ENCODE peak calls at places on chromosomes 13 and 19, in eight cellular contexts. One of them, this sample, is unnamed.

GRCh38 chr13:101979825-101980224 is 422.0 kb downstream of the FGF14 start:
- DNase-seq in CD4-positive, alpha-beta T cell: no peak
- DNase-seq in keratinocyte: no peak
- DNase-seq in M059J: no peak
- DNase-seq in tibial artery: no peak
- DNase-seq in upper lobe of right lung: no peak
- DNase-seq in EH: no peak
- DNase-seq in hepatic stellate cell: no peak
- DNase-seq in this sample: no peak

GRCh38 chr19:55483681-55484361 is 1.2 kb upstream of the NAT14 start:
- DNase-seq in CD4-positive, alpha-beta T cell: no peak
- DNase-seq in keratinocyte: no peak
- DNase-seq in M059J: no peak
- DNase-seq in tibial artery: no peak
- DNase-seq in upper lobe of right lung: no peak
- DNase-seq in EH: no peak
- DNase-seq in hepatic stellate cell: no peak
- DNase-seq in this sample: peak

GRCh38 chr19:17346109-17346671 is 8.8 kb downstream of the GTPBP3 start:
- DNase-seq in CD4-positive, alpha-beta T cell: peak
- DNase-seq in keratinocyte: no peak
- DNase-seq in M059J: peak
- DNase-seq in tibial artery: peak
- DNase-seq in upper lobe of right lung: peak
- DNase-seq in EH: peak
- DNase-seq in hepatic stellate cell: peak
- DNase-seq in this sample: peak

GRCh38 chr19:16467581-16467980 is 4.2 kb downstream of the EPS15L1 start:
- DNase-seq in CD4-positive, alpha-beta T cell: no peak
- DNase-seq in keratinocyte: no peak
- DNase-seq in M059J: no peak
- DNase-seq in tibial artery: no peak
- DNase-seq in upper lobe of right lung: no peak
- DNase-seq in EH: no peak
- DNase-seq in hepatic stellate cell: no peak
- DNase-seq in this sample: no peak

GRCh38 chr19:33040994-33041827 is 23.5 kb downstream of the RHPN2 start:
- DNase-seq in CD4-positive, alpha-beta T cell: no peak
- DNase-seq in keratinocyte: no peak
- DNase-seq in M059J: peak
- DNase-seq in tibial artery: no peak
- DNase-seq in upper lobe of right lung: no peak
- DNase-seq in EH: peak
- DNase-seq in hepatic stellate cell: no peak
- DNase-seq in this sample: no peak

GRCh38 chr13:99043700-99044300 is 65.9 kb upstream of the DOCK9 start:
- DNase-seq in CD4-positive, alpha-beta T cell: no peak
- DNase-seq in keratinocyte: no peak
- DNase-seq in M059J: peak
- DNase-seq in tibial artery: no peak
- DNase-seq in upper lobe of right lung: no peak
- DNase-seq in EH: peak
- DNase-seq in hepatic stellate cell: no peak
- DNase-seq in this sample: no peak

GRCh38 chr19:18435848-18436631 is 1.9 kb downstream of the ISYNA1 start:
- DNase-seq in CD4-positive, alpha-beta T cell: no peak
- DNase-seq in keratinocyte: no peak
- DNase-seq in M059J: no peak
- DNase-seq in tibial artery: no peak
- DNase-seq in upper lobe of right lung: no peak
- DNase-seq in EH: no peak
- DNase-seq in hepatic stellate cell: no peak
- DNase-seq in this sample: no peak

GRCh38 chr19:6753178-6754031 is 13.8 kb downstream of the SH2D3A start:
- DNase-seq in CD4-positive, alpha-beta T cell: peak
- DNase-seq in keratinocyte: no peak
- DNase-seq in M059J: peak
- DNase-seq in tibial artery: peak
- DNase-seq in upper lobe of right lung: peak
- DNase-seq in EH: peak
- DNase-seq in hepatic stellate cell: peak
- DNase-seq in this sample: peak

GRCh38 chr19:42471554-42472249 is 29.0 kb upstream of the CXCL17 start:
- DNase-seq in CD4-positive, alpha-beta T cell: no peak
- DNase-seq in keratinocyte: no peak
- DNase-seq in M059J: peak
- DNase-seq in tibial artery: no peak
- DNase-seq in upper lobe of right lung: no peak
- DNase-seq in EH: peak
- DNase-seq in hepatic stellate cell: peak
- DNase-seq in this sample: peak

GRCh38 chr13:109682534-109683244 is 103.7 kb downstream of the IRS2 start:
- DNase-seq in CD4-positive, alpha-beta T cell: no peak
- DNase-seq in keratinocyte: no peak
- DNase-seq in M059J: no peak
- DNase-seq in tibial artery: no peak
- DNase-seq in upper lobe of right lung: no peak
- DNase-seq in EH: no peak
- DNase-seq in hepatic stellate cell: no peak
- DNase-seq in this sample: no peak

GRCh38 chr19:32669205-32669785 is 5.7 kb downstream of the ANKRD27 start:
- DNase-seq in CD4-positive, alpha-beta T cell: no peak
- DNase-seq in keratinocyte: no peak
- DNase-seq in M059J: no peak
- DNase-seq in tibial artery: no peak
- DNase-seq in upper lobe of right lung: no peak
- DNase-seq in EH: no peak
- DNase-seq in hepatic stellate cell: no peak
- DNase-seq in this sample: no peak

GRCh38 chr19:17996826-17997316 is 11.1 kb upstream of the ARRDC2 start:
- DNase-seq in CD4-positive, alpha-beta T cell: peak
- DNase-seq in keratinocyte: no peak
- DNase-seq in M059J: peak
- DNase-seq in tibial artery: peak
- DNase-seq in upper lobe of right lung: peak
- DNase-seq in EH: peak
- DNase-seq in hepatic stellate cell: peak
- DNase-seq in this sample: peak

GRCh38 chr13:29140277-29140676 is 320.1 kb downstream of the MTUS2 start:
- DNase-seq in CD4-positive, alpha-beta T cell: no peak
- DNase-seq in keratinocyte: no peak
- DNase-seq in M059J: peak
- DNase-seq in tibial artery: no peak
- DNase-seq in upper lobe of right lung: no peak
- DNase-seq in EH: peak
- DNase-seq in hepatic stellate cell: no peak
- DNase-seq in this sample: no peak

GRCh38 chr13:30585748-30586262 is 31.9 kb upstream of the USPL1 start:
- DNase-seq in CD4-positive, alpha-beta T cell: no peak
- DNase-seq in keratinocyte: no peak
- DNase-seq in M059J: peak
- DNase-seq in tibial artery: no peak
- DNase-seq in upper lobe of right lung: no peak
- DNase-seq in EH: peak
- DNase-seq in hepatic stellate cell: no peak
- DNase-seq in this sample: no peak

GRCh38 chr19:37867831-37868230 is 38.6 kb downstream of the WDR87 start:
- DNase-seq in CD4-positive, alpha-beta T cell: no peak
- DNase-seq in keratinocyte: peak
- DNase-seq in M059J: peak
- DNase-seq in tibial artery: no peak
- DNase-seq in upper lobe of right lung: no peak
- DNase-seq in EH: peak
- DNase-seq in hepatic stellate cell: no peak
- DNase-seq in this sample: no peak

GRCh38 chr13:106095919-106096318 is 439.5 kb downstream of the EFNB2 start:
- DNase-seq in CD4-positive, alpha-beta T cell: no peak
- DNase-seq in keratinocyte: no peak
- DNase-seq in M059J: no peak
- DNase-seq in tibial artery: no peak
- DNase-seq in upper lobe of right lung: no peak
- DNase-seq in EH: no peak
- DNase-seq in hepatic stellate cell: no peak
- DNase-seq in this sample: no peak

GRCh38 chr19:45790942-45791341 is 1.7 kb downstream of the DMWD start:
- DNase-seq in CD4-positive, alpha-beta T cell: peak
- DNase-seq in keratinocyte: no peak
- DNase-seq in M059J: no peak
- DNase-seq in tibial artery: no peak
- DNase-seq in upper lobe of right lung: no peak
- DNase-seq in EH: no peak
- DNase-seq in hepatic stellate cell: no peak
- DNase-seq in this sample: no peak

GRCh38 chr13:30934381-30934780 is 1.9 kb downstream of the TEX26 start:
- DNase-seq in CD4-positive, alpha-beta T cell: no peak
- DNase-seq in keratinocyte: no peak
- DNase-seq in M059J: peak
- DNase-seq in tibial artery: no peak
- DNase-seq in upper lobe of right lung: no peak
- DNase-seq in EH: no peak
- DNase-seq in hepatic stellate cell: no peak
- DNase-seq in this sample: peak

GRCh38 chr13:22178878-22179277 is 508.0 kb downstream of the FGF9 start:
- DNase-seq in CD4-positive, alpha-beta T cell: no peak
- DNase-seq in keratinocyte: no peak
- DNase-seq in M059J: no peak
- DNase-seq in tibial artery: no peak
- DNase-seq in upper lobe of right lung: no peak
- DNase-seq in EH: no peak
- DNase-seq in hepatic stellate cell: no peak
- DNase-seq in this sample: no peak

This sample was measured in ELF-1.